ENCODE peak calls at places on chromosomes 11 and 22, in eight cellular contexts. Y is HCT116, R is B cell, B is neural progenitor cell, J is mesothelial cell of epicardium, F is lower leg skin, W is neural crest cell, Z is HFFc6. C is an unnamed sample.

GRCh38 chr22:35598396-35598710 is 18.8 kb downstream of the MB start:
- DNase-seq in Y (no peak), R (no peak), B (no peak), J (no peak), F (no peak), W (no peak), Z (no peak), C (no peak)

GRCh38 chr11:119316729-119317591 is at the start of gene MCAM:
- DNase-seq in Y (no peak), R (peak; percentile 38), B (peak; percentile 81), J (peak; percentile 70), F (no peak), W (peak; percentile 45), Z (no peak), C (peak; percentile 68)

GRCh38 chr11:13140028-13140870 is 131.1 kb downstream of the RASSF10 start:
- DNase-seq in Y (no peak), R (no peak), B (no peak), J (no peak), F (no peak), W (no peak), Z (no peak), C (no peak)

GRCh38 chr22:18987765-18988164 is 51.7 kb upstream of the PRODH start:
- DNase-seq in Y (no peak), R (no peak), B (peak; percentile 62), J (no peak), F (peak; percentile 79), W (no peak), Z (no peak), C (peak; percentile 45)

GRCh38 chr11:98566978-98567377 is 453.8 kb upstream of the CNTN5 start:
- DNase-seq in Y (no peak), R (no peak), B (no peak), J (no peak), F (no peak), W (no peak), Z (no peak), C (no peak)

GRCh38 chr22:30459206-30460052 is 12.4 kb downstream of the SEC14L3 start:
- DNase-seq in Y (no peak), R (no peak), B (peak; percentile 75), J (peak; percentile 51), F (no peak), W (no peak), Z (no peak), C (no peak)

GRCh38 chr11:103202048-103202651 is 92.9 kb downstream of the DYNC2H1 start:
- DNase-seq in Y (peak; percentile 22), R (peak; percentile 0), B (peak; percentile 29), J (no peak), F (no peak), W (no peak), Z (peak; percentile 23), C (peak; percentile 3)

GRCh38 chr22:26333088-26333800 is 95.8 kb upstream of the ASPHD2 start:
- DNase-seq in Y (no peak), R (no peak), B (no peak), J (no peak), F (no peak), W (no peak), Z (no peak), C (no peak)

GRCh38 chr22:49735411-49736311 is 92.0 kb downstream of the BRD1 start:
- DNase-seq in Y (no peak), R (no peak), B (peak; percentile 88), J (peak; percentile 69), F (peak; percentile 66), W (peak; percentile 53), Z (no peak), C (peak; percentile 56)

GRCh38 chr22:19061471-19062138 is 60.6 kb downstream of the DGCR2 start:
- DNase-seq in Y (no peak), R (no peak), B (no peak), J (no peak), F (peak; percentile 54), W (no peak), Z (peak; percentile 13), C (no peak)

GRCh38 chr11:36509265-36509664 is 807 bp downstream of the TRAF6 start:
- DNase-seq in Y (no peak), R (peak; percentile 46), B (peak; percentile 69), J (no peak), F (no peak), W (no peak), Z (peak; percentile 13), C (peak; percentile 34)

GRCh38 chr11:36056160-36056751 is 112.4 kb downstream of the LDLRAD3 start:
- DNase-seq in Y (no peak), R (no peak), B (peak; percentile 66), J (no peak), F (no peak), W (peak; percentile 47), Z (peak; percentile 16), C (peak; percentile 38)

GRCh38 chr22:20436309-20437252 is 1.0 kb downstream of the SCARF2 start:
- DNase-seq in Y (no peak), R (peak; percentile 44), B (peak; percentile 85), J (peak; percentile 79), F (peak; percentile 89), W (no peak), Z (no peak), C (peak; percentile 47)

GRCh38 chr22:50224071-50224470 is 20.8 kb downstream of the TUBGCP6 start:
- DNase-seq in Y (no peak), R (no peak), B (no peak), J (no peak), F (no peak), W (no peak), Z (no peak), C (no peak)

GRCh38 chr11:113670149-113670829 is 35.8 kb downstream of the TMPRSS5 start:
- DNase-seq in Y (no peak), R (no peak), B (no peak), J (no peak), F (no peak), W (no peak), Z (no peak), C (no peak)

GRCh38 chr11:113664981-113665710 is 41.0 kb downstream of the TMPRSS5 start:
- DNase-seq in Y (no peak), R (no peak), B (no peak), J (no peak), F (no peak), W (no peak), Z (no peak), C (no peak)

GRCh38 chr11:113668255-113668654 is 37.9 kb downstream of the TMPRSS5 start:
- DNase-seq in Y (no peak), R (no peak), B (no peak), J (no peak), F (no peak), W (no peak), Z (no peak), C (no peak)

GRCh38 chr11:113666584-113666983 is 39.5 kb downstream of the TMPRSS5 start:
- DNase-seq in Y (no peak), R (no peak), B (no peak), J (no peak), F (no peak), W (no peak), Z (no peak), C (no peak)

DNA sequence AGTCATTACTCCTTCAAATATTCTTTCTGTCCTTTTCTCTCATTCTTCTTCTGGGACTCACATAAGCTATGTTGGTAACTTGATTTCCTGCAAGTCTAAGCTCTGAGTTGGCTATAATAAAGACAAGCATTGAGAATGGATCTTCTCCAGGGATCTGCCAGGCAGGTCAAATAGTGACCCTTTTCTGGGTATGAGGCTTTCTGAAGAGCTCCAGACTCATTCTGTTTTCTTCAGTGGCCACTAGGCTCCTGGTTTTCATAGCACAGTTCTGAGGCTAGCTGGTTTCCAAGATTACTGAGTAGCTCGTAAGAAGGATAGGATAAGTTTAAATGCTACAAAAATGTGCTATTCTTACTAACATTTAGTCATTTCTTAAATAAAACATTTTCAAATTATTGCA is 38.3 kb downstream of the TMPRSS5 start:
- DNase-seq in Y (no peak), R (no peak), B (no peak), J (no peak), F (no peak), W (no peak), Z (no peak), C (no peak)
- TF ChIP-seq CTCF in Y (no peak), R (no peak), B (no peak), J (no peak), F (no peak), W (no peak), Z (no peak), C (no peak)

DNA sequence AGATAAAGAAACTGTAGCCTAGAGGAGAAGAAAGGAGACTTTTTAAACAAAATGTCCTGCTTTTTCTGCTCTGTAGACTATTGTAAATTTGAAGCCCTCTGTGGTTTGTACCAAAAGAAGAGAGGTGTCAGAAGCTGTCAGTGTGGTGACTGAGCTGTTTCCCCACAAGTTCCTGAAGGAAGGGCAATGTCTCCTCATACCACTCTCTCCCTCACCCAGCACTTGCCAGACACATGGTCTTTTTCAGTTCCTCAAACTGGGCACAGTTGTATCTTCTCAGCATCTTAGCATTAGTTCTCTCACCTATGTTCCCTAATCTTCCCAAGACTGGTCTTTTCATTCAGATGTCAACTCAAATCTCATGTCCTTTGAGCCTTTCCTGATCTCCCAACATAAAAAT is 4.3 kb downstream of the BCO2 start:
- DNase-seq in Y (no peak), R (peak; percentile 50), B (no peak), J (no peak), F (no peak), W (no peak), Z (no peak), C (no peak)
- TF ChIP-seq CTCF in Y (no peak), R (no peak), B (no peak), J (no peak), F (no peak), W (no peak), Z (no peak), C (no peak)

DNA sequence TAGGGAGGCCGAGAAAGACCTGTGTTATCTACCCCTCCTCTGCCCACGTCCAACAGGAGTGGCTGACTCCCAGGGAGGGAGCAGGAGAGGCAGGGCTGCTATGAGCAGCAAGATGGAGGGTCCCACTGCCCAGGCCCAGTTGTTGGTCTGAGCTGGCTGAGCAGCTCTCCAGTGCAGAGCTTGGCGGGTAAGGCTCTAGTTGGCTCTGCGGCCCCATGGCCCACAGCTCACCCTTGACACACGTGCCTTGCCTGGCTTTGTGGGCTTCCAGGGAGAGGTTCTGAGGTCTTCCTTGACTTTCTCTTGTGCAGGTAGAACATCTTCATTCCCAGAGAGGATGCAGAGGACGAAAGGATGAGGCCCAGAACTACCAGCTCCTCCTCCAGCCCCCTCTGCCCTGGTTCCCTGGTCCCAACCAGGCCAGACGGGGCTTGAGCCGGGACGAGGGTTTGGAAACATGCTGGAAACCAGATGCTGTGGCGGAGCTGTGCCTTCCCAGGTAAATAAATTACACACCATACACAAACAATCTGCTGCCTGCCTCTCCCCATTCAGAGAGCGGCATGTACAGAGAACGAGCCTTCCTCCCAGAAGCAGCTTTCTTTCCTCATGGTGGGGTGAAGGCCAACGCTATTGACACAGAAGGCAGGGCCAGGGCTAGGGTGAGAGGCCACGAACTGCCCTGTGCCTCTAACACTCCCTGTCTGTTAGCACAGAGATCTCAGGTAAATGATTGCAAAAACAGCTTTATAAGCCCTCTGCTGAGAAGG is 48.1 kb downstream of the DSCAML1 start:
- DNase-seq in Y (no peak), R (no peak), B (no peak), J (no peak), F (no peak), W (no peak), Z (no peak), C (no peak)
- TF ChIP-seq CTCF in Y (no peak), R (no peak), B (no peak), J (no peak), F (no peak), W (no peak), Z (no peak), C (no peak)

DNA sequence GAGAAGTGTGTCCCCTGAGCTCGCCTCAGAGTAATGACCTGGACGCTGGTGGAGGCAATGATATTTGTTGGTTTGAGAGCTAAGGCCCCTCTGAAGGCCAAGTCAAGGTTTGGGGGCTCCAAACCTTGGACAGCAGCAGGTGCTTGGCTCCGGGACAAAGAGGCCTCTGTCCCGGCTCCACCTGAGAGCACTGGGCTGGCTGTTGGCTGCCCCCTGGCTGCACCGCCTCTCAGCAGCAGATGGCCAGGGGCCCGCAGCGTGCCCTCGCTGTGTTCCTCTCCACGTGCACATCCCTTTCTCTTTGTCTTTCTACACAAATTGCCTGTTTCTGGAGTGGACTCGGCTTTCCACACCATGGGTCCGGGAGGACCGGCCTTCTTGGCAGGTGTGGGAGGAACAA is 301.3 kb downstream of the NTM start:
- DNase-seq in Y (no peak), R (no peak), B (peak; percentile 64), J (no peak), F (no peak), W (no peak), Z (no peak), C (no peak)
- TF ChIP-seq CTCF in Y (no peak), R (no peak), B (peak; percentile 60), J (no peak), F (no peak), W (peak; percentile 26), Z (peak; percentile 39), C (no peak)

C was measured in GM13976.